ENCODE peak calls at places on chromosomes 5 and 9, in seven cellular contexts. G, K, V, I, A, R and P are unnamed samples.

GRCh38 chr5:107673106-107673367 is 2.3 kb upstream of the EFNA5 start:
- DNase-seq in G (no peak), K (no peak), V (no peak), I (no peak), A (no peak), R (no peak), P (no peak)

GRCh38 chr5:1477341-1477740 is 32.1 kb upstream of the SLC6A3 start:
- DNase-seq in G (no peak), K (no peak), V (no peak), I (peak; percentile 24), A (peak; percentile 59), R (no peak), P (peak; percentile 76)

GRCh38 chr9:91421022-91421765 is 2.4 kb downstream of the NFIL3 start:
- DNase-seq in G (no peak), K (no peak), V (no peak), I (no peak), A (no peak), R (no peak), P (peak; percentile 80)

GRCh38 chr9:94904806-94905205 is 178.3 kb downstream of the AOPEP start:
- DNase-seq in G (no peak), K (no peak), V (no peak), I (no peak), A (no peak), R (no peak), P (no peak)

GRCh38 chr5:83035373-83036170 is 41.6 kb downstream of the TMEM167A start:
- DNase-seq in G (peak; percentile 73), K (no peak), V (no peak), I (peak; percentile 98), A (no peak), R (no peak), P (no peak)

GRCh38 chr5:147084702-147085101 is 150.1 kb upstream of the STK32A start:
- DNase-seq in G (no peak), K (no peak), V (no peak), I (peak; percentile 87), A (no peak), R (no peak), P (no peak)

GRCh38 chr9:77554706-77555105 is 93.4 kb downstream of the GNA14 start:
- DNase-seq in G (no peak), K (no peak), V (no peak), I (no peak), A (no peak), R (no peak), P (no peak)

GRCh38 chr5:102049517-102049916 is 246.6 kb downstream of the SLCO4C1 start:
- DNase-seq in G (no peak), K (no peak), V (no peak), I (no peak), A (peak; percentile 1), R (no peak), P (no peak)

GRCh38 chr5:141810702-141811101 is 67.5 kb downstream of the PCDH1 start:
- DNase-seq in G (no peak), K (no peak), V (no peak), I (no peak), A (no peak), R (no peak), P (no peak)

GRCh38 chr5:57386958-57387357 is 95.7 kb downstream of the ACTBL2 start:
- DNase-seq in G (no peak), K (no peak), V (no peak), I (no peak), A (peak; percentile 32), R (no peak), P (no peak)

GRCh38 chr5:40623480-40624420 is 56.0 kb upstream of the PTGER4 start:
- DNase-seq in G (no peak), K (no peak), V (no peak), I (no peak), A (no peak), R (no peak), P (no peak)

GRCh38 chr5:68171101-68171558 is 44.4 kb upstream of the PIK3R1 start:
- DNase-seq in G (no peak), K (no peak), V (no peak), I (peak; percentile 73), A (no peak), R (no peak), P (peak; percentile 82)

GRCh38 chr9:101028346-101029299 is at the start of gene PLPPR1:
- DNase-seq in G (peak; percentile 86), K (peak; percentile 56), V (no peak), I (peak; percentile 83), A (no peak), R (peak; percentile 44), P (peak; percentile 78)

GRCh38 chr5:68285075-68285827 is 69.7 kb downstream of the PIK3R1 start:
- DNase-seq in G (no peak), K (no peak), V (no peak), I (no peak), A (no peak), R (no peak), P (no peak)

GRCh38 chr9:130236436-130236985 is 29.0 kb upstream of the HMCN2 start:
- DNase-seq in G (no peak), K (no peak), V (no peak), I (no peak), A (no peak), R (no peak), P (no peak)